ENCODE peak calls at places on chromosomes 13 and 19, in eight cellular contexts. J, G, C, I, R, N, D and T are unnamed samples.
A peak's percentile ranks its signal among the peaks of the same experiment; 100 is the strongest.

GRCh38 chr13:41973247-41973741 is 12.4 kb upstream of the VWA8 start:
- DNase-seq in R (no peak), J (peak; percentile 78), D (no peak), G (no peak), N (no peak), I (no peak), C (no peak), T (no peak)

GRCh38 chr13:49996951-49997895 is at the start of gene TRIM13:
- DNase-seq in D (peak; percentile 94), N (peak; percentile 71), J (peak; percentile 86), C (peak; percentile 88), I (peak; percentile 78), G (peak; percentile 87), R (peak; percentile 95), T (peak; percentile 89)

GRCh38 chr13:51794959-51795358 is 9.0 kb downstream of the DHRS12 start:
- DNase-seq in R (no peak), N (no peak), I (no peak), D (no peak), C (no peak), G (no peak), J (no peak), T (no peak)

GRCh38 chr13:102968572-102969228 is 97.5 kb downstream of the SLC10A2 start:
- DNase-seq in N (no peak), C (no peak), I (no peak), J (no peak), D (no peak), G (no peak), R (no peak), T (no peak)

GRCh38 chr13:20546559-20546958 is 20.4 kb upstream of the IFT88 start:
- DNase-seq in I (no peak), D (no peak), G (no peak), N (no peak), R (no peak), C (no peak), J (no peak), T (no peak)

GRCh38 chr13:99526549-99526948 is 25.3 kb downstream of the TM9SF2 start:
- DNase-seq in D (peak; percentile 34), J (no peak), G (no peak), C (no peak), R (no peak), I (no peak), N (no peak), T (no peak)

GRCh38 chr19:4972509-4973230 is 3.8 kb downstream of the KDM4B start:
- DNase-seq in I (no peak), G (peak; percentile 74), C (no peak), R (peak; percentile 37), J (no peak), N (no peak), D (peak; percentile 27), T (no peak)

GRCh38 chr13:46463719-46464118 is 76.7 kb upstream of the RUBCNL start:
- DNase-seq in N (no peak), J (no peak), R (peak; percentile 69), I (no peak), G (no peak), C (no peak), D (no peak), T (no peak)

GRCh38 chr19:7706662-7707454 is 4.9 kb upstream of the FCER2 start:
- DNase-seq in J (no peak), I (no peak), D (no peak), N (no peak), R (no peak), G (no peak), C (no peak), T (no peak)

GRCh38 chr19:2561895-2562294 is 86.0 kb downstream of the GADD45B start:
- DNase-seq in J (no peak), N (peak; percentile 49), I (no peak), G (no peak), D (no peak), C (no peak), R (peak; percentile 59), T (no peak)

GRCh38 chr19:8639821-8640401 is 9.5 kb downstream of the NFILZ start:
- DNase-seq in R (peak; percentile 70), G (no peak), J (no peak), N (no peak), C (no peak), I (no peak), D (no peak), T (no peak)

GRCh38 chr19:5036733-5037681 is 68.1 kb downstream of the KDM4B start:
- DNase-seq in R (no peak), G (no peak), N (no peak), C (no peak), I (no peak), J (no peak), D (peak; percentile 62), T (peak; percentile 24)

DNA sequence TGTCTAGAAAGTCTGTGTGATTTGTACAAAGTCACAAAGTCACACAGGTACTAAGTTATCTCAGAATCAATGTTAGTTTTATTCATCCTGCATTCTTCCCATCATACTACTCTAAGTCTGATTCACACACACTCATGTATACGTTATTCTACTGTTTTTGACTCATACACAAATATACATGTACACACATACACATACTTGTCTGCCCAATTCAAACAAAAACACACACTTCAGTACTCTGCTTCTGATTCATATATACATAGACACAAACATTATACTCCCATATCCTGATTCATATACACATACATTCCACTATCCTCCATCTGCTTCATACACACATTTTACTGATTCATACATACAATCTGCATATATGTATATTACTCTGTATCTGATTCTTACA is 69.4 kb downstream of the KLF12 start:
- DNase-seq in R (no peak), I (no peak), N (no peak), C (no peak), D (no peak), J (no peak), G (no peak), T (no peak)
- H3K27ac ChIP-seq in R (no peak overlapping the region), I (no peak overlapping the region), N (no peak overlapping the region), C (no peak overlapping the region), D (no peak overlapping the region), J (no peak overlapping the region), G (no peak overlapping the region), T (no peak overlapping the region)

GRCh38 chr13:110629735-110630134 is 14.4 kb downstream of the NAXD start:
- DNase-seq in I (no peak), R (peak; percentile 31), C (no peak), D (no peak), G (no peak), N (peak; percentile 25), J (no peak), T (no peak)

GRCh38 chr13:110627761-110628476 is 12.6 kb downstream of the NAXD start:
- DNase-seq in N (no peak), R (peak; percentile 51), D (no peak), J (no peak), I (no peak), C (no peak), G (no peak), T (no peak)

GRCh38 chr13:110628952-110629701 is 13.8 kb downstream of the NAXD start:
- DNase-seq in J (no peak), G (no peak), D (peak; percentile 24), I (no peak), N (no peak), R (peak; percentile 30), C (peak; percentile 8), T (peak; percentile 41)

GRCh38 chr13:110627351-110627750 is 12.0 kb downstream of the NAXD start:
- DNase-seq in J (no peak), N (no peak), D (no peak), G (no peak), I (no peak), R (no peak), C (no peak), T (no peak)

DNA sequence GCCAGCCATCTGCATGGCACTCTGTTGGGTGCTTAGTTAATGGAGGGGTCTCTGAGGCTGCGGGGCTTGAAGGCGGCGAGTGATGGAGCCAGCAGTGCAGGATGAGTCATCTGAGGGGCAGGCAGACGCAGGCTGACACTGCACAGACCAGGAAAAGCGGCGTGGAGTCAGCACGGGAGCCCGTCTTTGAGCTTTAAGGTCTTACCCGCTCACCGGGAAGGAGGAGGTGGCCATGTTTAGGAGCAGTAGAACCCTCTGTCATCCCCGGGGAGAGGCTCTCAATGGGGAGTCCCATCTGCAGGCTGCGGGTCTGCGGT is 13.1 kb downstream of the NAXD start:
- DNase-seq in G (peak; percentile 72), D (peak; percentile 62), J (no peak), N (no peak), C (no peak), I (no peak), R (peak; percentile 61), T (no peak)
- H3K27ac ChIP-seq in G (peak overlapping the region; percentile 68), D (no peak overlapping the region), J (no peak overlapping the region), N (no peak overlapping the region), C (no peak overlapping the region), I (no peak overlapping the region), R (no peak overlapping the region), T (peak overlapping the region; percentile 41)

DNA sequence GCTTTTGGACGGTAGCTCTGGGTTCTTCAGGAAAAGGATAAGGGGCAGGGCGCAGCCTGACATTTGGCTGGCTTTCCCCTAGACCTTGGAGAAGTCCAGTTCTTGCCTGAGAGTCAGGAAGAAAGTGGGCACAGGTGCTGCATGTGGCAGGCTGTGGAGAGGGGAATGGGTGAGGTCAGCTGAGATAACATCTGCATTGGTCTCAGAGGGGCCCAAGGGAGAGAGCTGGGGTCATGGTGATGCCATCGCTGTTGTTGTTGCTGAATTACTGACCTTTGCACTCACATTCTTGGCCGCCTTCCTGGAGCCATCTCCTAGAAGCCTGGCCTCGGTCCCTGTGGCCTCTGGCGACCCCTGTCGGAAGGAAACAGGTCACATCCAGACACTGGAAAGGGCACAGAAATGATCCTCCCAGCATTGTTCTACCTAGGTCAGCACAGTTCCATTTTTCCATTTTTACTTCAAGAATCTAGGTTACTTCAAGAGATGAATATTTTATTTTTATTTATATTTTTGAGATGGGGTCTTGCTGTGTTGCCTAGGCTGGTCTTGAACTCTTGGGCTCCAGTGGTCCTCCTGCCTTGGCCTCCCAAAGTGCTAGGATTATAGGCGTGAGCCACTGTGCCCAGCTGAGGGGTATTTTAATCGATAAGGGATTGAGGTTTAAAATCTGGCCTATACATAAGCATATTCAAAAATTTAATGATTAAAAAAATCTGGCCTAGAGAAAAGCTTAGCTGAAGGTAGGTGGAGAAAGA is 6.5 kb upstream of the LIPE start:
- DNase-seq in C (peak; percentile 18), D (peak; percentile 83), G (peak; percentile 94), R (peak; percentile 82), J (peak; percentile 78), N (peak; percentile 47), I (no peak), T (no peak)
- H3K27ac ChIP-seq in C (no peak overlapping the region), D (peak overlapping the region; percentile 56), G (peak overlapping the region; percentile 83), R (peak overlapping the region; percentile 51), J (no peak overlapping the region), N (no peak overlapping the region), I (peak overlapping the region; percentile 34), T (peak overlapping the region; percentile 40)

GRCh38 chr13:39327080-39327479 is 275.9 kb downstream of the LHFPL6 start:
- DNase-seq in R (no peak), D (no peak), I (no peak), C (no peak), N (no peak), G (no peak), J (no peak), T (no peak)

GRCh38 chr13:39324806-39325311 is 278.1 kb downstream of the LHFPL6 start:
- DNase-seq in I (no peak), G (no peak), J (no peak), R (no peak), D (no peak), C (no peak), N (no peak), T (no peak)

GRCh38 chr13:39330504-39330903 is 272.5 kb downstream of the LHFPL6 start:
- DNase-seq in R (no peak), D (no peak), G (no peak), N (no peak), I (no peak), C (no peak), J (no peak), T (no peak)

GRCh38 chr13:39326471-39326870 is 276.5 kb downstream of the LHFPL6 start:
- DNase-seq in C (no peak), D (peak; percentile 20), G (peak; percentile 10), I (no peak), R (no peak), J (no peak), N (no peak), T (no peak)

GRCh38 chr13:39329182-39329639 is 273.8 kb downstream of the LHFPL6 start:
- DNase-seq in C (no peak), J (peak; percentile 50), R (no peak), G (no peak), N (no peak), I (no peak), D (peak; percentile 45), T (no peak)
- H3K27ac ChIP-seq in C (no peak overlapping the region), J (no peak overlapping the region), R (no peak overlapping the region), G (no peak overlapping the region), N (no peak overlapping the region), I (no peak overlapping the region), D (no peak overlapping the region), T (no peak overlapping the region)